ENCODE peak calls at places on chromosome 12, in nine cellular contexts. C, O, I, V, M, P, E, S and H are unnamed samples.

GRCh38 chr12:124544311-124544970 is 23.0 kb downstream of the NCOR2 start:
- DNase-seq in C (no peak), O (no peak), I (no peak), V (peak), M (peak), P (no peak), E (no peak), S (no peak), H (no peak)

GRCh38 chr12:1880153-1880845 is 38.2 kb downstream of the CACNA2D4 start:
- DNase-seq in C (no peak), O (no peak), I (no peak), V (no peak), M (no peak), P (no peak), E (no peak), S (no peak), H (no peak)

GRCh38 chr12:125225641-125226040 is 160.4 kb downstream of the AACS start:
- DNase-seq in C (no peak), O (no peak), I (no peak), V (no peak), M (no peak), P (no peak), E (no peak), S (no peak), H (no peak)

GRCh38 chr12:75774309-75775052 is 257.1 kb downstream of the PHLDA1 start:
- DNase-seq in C (no peak), O (no peak), I (no peak), V (no peak), M (no peak), P (no peak), E (no peak), S (no peak), H (no peak)

GRCh38 chr12:59808317-59808910 is 212.6 kb downstream of the SLC16A7 start:
- DNase-seq in C (no peak), O (no peak), I (peak), V (peak), M (peak), P (no peak), E (peak), S (no peak), H (no peak)

GRCh38 chr12:14289596-14289995 is 75.9 kb upstream of the ATF7IP start:
- DNase-seq in C (no peak), O (no peak), I (no peak), V (no peak), M (no peak), P (no peak), E (no peak), S (no peak), H (no peak)

GRCh38 chr12:4108803-4109345 is 164.7 kb upstream of the CCND2 start:
- DNase-seq in C (no peak), O (no peak), I (no peak), V (no peak), M (no peak), P (no peak), E (no peak), S (no peak), H (no peak)

GRCh38 chr12:27906658-27907473 is 65.7 kb downstream of the PTHLH start:
- DNase-seq in C (no peak), O (no peak), I (peak), V (no peak), M (no peak), P (no peak), E (peak), S (no peak), H (no peak)

GRCh38 chr12:92715625-92716024 is 12.8 kb downstream of the PLEKHG7 start:
- DNase-seq in C (no peak), O (no peak), I (no peak), V (no peak), M (no peak), P (no peak), E (no peak), S (no peak), H (no peak)

GRCh38 chr12:48818831-48819590 is 715 bp downstream of the CACNB3 start:
- DNase-seq in C (no peak), O (no peak), I (no peak), V (peak), M (peak), P (no peak), E (peak), S (no peak), H (no peak)

GRCh38 chr12:109538191-109538863 is 35.0 kb downstream of the MMAB start:
- DNase-seq in C (no peak), O (no peak), I (no peak), V (peak), M (no peak), P (no peak), E (no peak), S (no peak), H (no peak)

GRCh38 chr12:8032242-8033152 is at the start of gene FOXJ2:
- DNase-seq in C (peak), O (peak), I (peak), V (peak), M (peak), P (no peak), E (peak), S (no peak), H (no peak)

GRCh38 chr12:20150835-20151234 is 217.5 kb upstream of the PDE3A start:
- DNase-seq in C (no peak), O (no peak), I (no peak), V (no peak), M (no peak), P (no peak), E (peak), S (no peak), H (no peak)

GRCh38 chr12:115158816-115159215 is 474.8 kb upstream of the TBX3 start:
- DNase-seq in C (no peak), O (no peak), I (no peak), V (no peak), M (no peak), P (no peak), E (no peak), S (no peak), H (no peak)

GRCh38 chr12:120365675-120366340 is 3.2 kb downstream of the MSI1 start:
- DNase-seq in C (peak), O (no peak), I (no peak), V (peak), M (no peak), P (no peak), E (no peak), S (no peak), H (no peak)